ENCODE peak calls at places on chromosomes 7 and 10, in seven cellular contexts. T is effector CD4-positive, alpha-beta T cell; A is PC-3; R is breast epithelium; M is H54; Z is activated naive CD4-positive, alpha-beta T cell; Q is central memory CD4-positive, alpha-beta T cell. I is an unnamed sample.

GRCh38 chr7:55893940-55894339 is 6.7 kb downstream of the ZNF713 start:
- DNase-seq in T (no peak), Z (no peak), R (no peak), Q (no peak), M (no peak), A (no peak), I (no peak)

GRCh38 chr7:82624337-82624736 is 180.8 kb upstream of the CACNA2D1 start:
- DNase-seq in R (no peak), M (no peak), T (no peak), A (peak), Q (no peak), Z (no peak), I (no peak)

GRCh38 chr7:131619336-131620305 is 63.2 kb upstream of the PODXL start:
- DNase-seq in Q (no peak), Z (no peak), R (no peak), T (no peak), M (no peak), A (peak), I (no peak)

GRCh38 chr10:84428711-84429110 is 100.3 kb downstream of the CCSER2 start:
- DNase-seq in T (no peak), Z (no peak), A (no peak), R (no peak), M (no peak), Q (no peak), I (no peak)

GRCh38 chr10:14879055-14879800 is 562 bp downstream of the SUV39H2 start:
- DNase-seq in Z (no peak), R (peak), A (no peak), M (peak), Q (peak), T (peak), I (peak)

GRCh38 chr7:137801003-137801402 is 45.8 kb downstream of the DGKI start:
- DNase-seq in A (peak), Q (no peak), M (no peak), R (no peak), T (no peak), Z (no peak), I (no peak)

GRCh38 chr7:38222481-38223096 is 44.5 kb downstream of the STARD3NL start:
- DNase-seq in R (no peak), T (peak), Z (no peak), A (peak), Q (peak), M (peak), I (peak)

GRCh38 chr10:120828940-120829339 is 22.2 kb upstream of the WDR11 start:
- DNase-seq in T (no peak), R (no peak), A (no peak), Q (no peak), Z (no peak), M (no peak), I (no peak)

GRCh38 chr10:103367379-103367781 is 396 bp upstream of the TAF5 start:
- DNase-seq in Q (no peak), Z (no peak), M (no peak), A (no peak), T (no peak), R (no peak), I (no peak)

GRCh38 chr10:97849491-97850402 is at the start of gene GOLGA7B:
- DNase-seq in M (peak), R (no peak), Z (peak), T (peak), Q (peak), A (peak), I (peak)

GRCh38 chr10:113347508-113347907 is 205.3 kb upstream of the HABP2 start:
- DNase-seq in M (no peak), R (peak), Z (no peak), Q (no peak), T (no peak), A (no peak), I (no peak)

I was measured in effector memory CD8-positive, alpha-beta T cell.